ENCODE peak calls at places on chromosomes 3 and 15, in six cellular contexts. Q, X, D, R, L and W are unnamed samples.

GRCh38 chr15:90855139-90855538 is 13.2 kb upstream of the FURIN start:
- DNase-seq in Q (no peak), X (no peak), D (no peak), R (no peak), L (no peak), W (no peak)

GRCh38 chr15:40328176-40328575 is 4.7 kb downstream of the INAFM2 start:
- DNase-seq in Q (no peak), X (no peak), D (no peak), R (no peak), L (no peak), W (no peak)

GRCh38 chr3:63968612-63969350 is 54.5 kb downstream of the PSMD6 start:
- DNase-seq in Q (no peak), X (no peak), D (no peak), R (no peak), L (no peak), W (no peak)

GRCh38 chr15:26048669-26049068 is 185.5 kb upstream of the ATP10A start:
- DNase-seq in Q (no peak), X (no peak), D (no peak), R (no peak), L (no peak), W (no peak)

GRCh38 chr3:193744048-193744821 is 151.2 kb downstream of the OPA1 start:
- DNase-seq in Q (no peak), X (no peak), D (peak), R (peak), L (peak), W (no peak)

GRCh38 chr3:42600958-42601675 is 631 bp downstream of the NKTR start:
- DNase-seq in Q (peak), X (no peak), D (peak), R (no peak), L (peak), W (no peak)

GRCh38 chr15:61047783-61048182 is 181.3 kb downstream of the RORA start:
- DNase-seq in Q (no peak), X (no peak), D (no peak), R (no peak), L (no peak), W (no peak)

GRCh38 chr3:194129581-194130133 is 6.3 kb upstream of the HES1 start:
- DNase-seq in Q (no peak), X (no peak), D (no peak), R (no peak), L (peak), W (no peak)

GRCh38 chr3:150603888-150604319 is 783 bp downstream of the SELENOT start:
- DNase-seq in Q (no peak), X (no peak), D (peak), R (no peak), L (peak), W (no peak)

GRCh38 chr3:4995500-4996053 is 16.3 kb downstream of the BHLHE40 start:
- DNase-seq in Q (no peak), X (peak), D (no peak), R (no peak), L (no peak), W (no peak)

GRCh38 chr3:16332904-16333426 is 68.0 kb downstream of the OXNAD1 start:
- DNase-seq in Q (no peak), X (no peak), D (no peak), R (no peak), L (peak), W (no peak)

GRCh38 chr3:12356175-12356574 is 67.3 kb downstream of the PPARG start:
- DNase-seq in Q (no peak), X (no peak), D (no peak), R (no peak), L (no peak), W (no peak)

GRCh38 chr3:97827741-97828471 is 6.1 kb downstream of the CRYBG3 start:
- DNase-seq in Q (no peak), X (no peak), D (no peak), R (no peak), L (no peak), W (no peak)

GRCh38 chr3:11288786-11289637 is 16.8 kb downstream of the ATG7 start:
- DNase-seq in Q (no peak), X (peak), D (peak), R (peak), L (peak), W (peak)

GRCh38 chr3:14360123-14360881 is 42.1 kb upstream of the SLC6A6 start:
- DNase-seq in Q (no peak), X (no peak), D (no peak), R (no peak), L (peak), W (no peak)

GRCh38 chr3:107775958-107776357 is 253.2 kb downstream of the BBX start:
- DNase-seq in Q (no peak), X (no peak), D (no peak), R (no peak), L (no peak), W (no peak)

GRCh38 chr3:58874795-58875194 is 175.0 kb downstream of the CFAP20DC start:
- DNase-seq in Q (no peak), X (peak), D (no peak), R (peak), L (no peak), W (peak)

GRCh38 chr3:12662593-12663310 is 1.2 kb downstream of the RAF1 start:
- DNase-seq in Q (no peak), X (no peak), D (peak), R (no peak), L (no peak), W (no peak)

GRCh38 chr3:146640955-146641867 is 36.1 kb upstream of the PLSCR5 start:
- DNase-seq in Q (no peak), X (peak), D (peak), R (no peak), L (peak), W (no peak)

GRCh38 chr3:105322570-105323273 is 44.0 kb upstream of the ALCAM start:
- DNase-seq in Q (no peak), X (no peak), D (no peak), R (peak), L (no peak), W (no peak)

GRCh38 chr15:44181410-44181809 is 13.7 kb downstream of the FRMD5 start:
- DNase-seq in Q (no peak), X (no peak), D (no peak), R (no peak), L (no peak), W (no peak)

GRCh38 chr3:133386876-133387275 is 13.0 kb upstream of the BFSP2 start:
- DNase-seq in Q (no peak), X (no peak), D (no peak), R (no peak), L (no peak), W (no peak)
- TF ChIP-seq CTCF in Q (no peak), X (peak), D (no peak), R (peak), L (peak), W (no peak)

DNA sequence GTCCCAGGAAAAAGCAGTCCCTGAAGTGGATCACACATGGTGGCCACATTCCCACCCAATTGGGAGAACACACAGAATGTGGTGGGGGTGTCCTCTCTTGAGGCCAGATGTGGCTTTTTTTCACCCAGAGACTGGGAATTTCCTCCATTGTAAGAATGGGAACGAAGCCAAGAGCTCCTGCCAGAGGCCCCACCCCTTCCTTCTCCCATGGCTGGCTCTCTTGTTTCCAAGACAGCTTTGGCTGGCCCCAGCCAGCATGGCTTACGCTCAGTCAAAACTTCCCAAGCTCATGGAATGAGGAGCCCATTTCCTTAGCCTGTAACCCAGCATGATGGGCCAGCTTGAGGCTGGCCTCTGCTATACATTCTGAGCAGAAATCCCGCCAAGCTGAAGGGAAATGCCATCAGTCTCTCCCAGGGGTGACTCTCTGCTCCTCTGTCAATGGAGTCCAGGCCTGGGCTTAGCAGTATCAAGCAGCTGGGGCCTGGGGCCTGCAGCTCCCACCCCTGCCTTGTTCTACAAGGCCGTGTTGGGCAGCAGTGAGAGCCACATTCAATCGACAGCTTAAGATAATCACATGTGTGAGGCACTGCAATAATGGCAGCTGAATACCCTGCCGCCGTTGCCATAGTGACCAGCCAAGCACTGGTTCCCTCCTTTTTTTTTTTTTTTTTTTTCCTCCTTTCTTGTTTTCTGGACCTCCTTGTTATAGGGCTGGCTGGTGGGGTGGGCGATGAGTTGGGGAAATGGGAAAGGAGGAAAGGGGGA is 142.4 kb downstream of the EPHB1 start:
- DNase-seq in Q (peak), X (no peak), D (no peak), R (no peak), L (no peak), W (no peak)
- TF ChIP-seq SIN3A in Q (peak), X (no peak), D (no peak), R (no peak), L (no peak), W (no peak)

DNA sequence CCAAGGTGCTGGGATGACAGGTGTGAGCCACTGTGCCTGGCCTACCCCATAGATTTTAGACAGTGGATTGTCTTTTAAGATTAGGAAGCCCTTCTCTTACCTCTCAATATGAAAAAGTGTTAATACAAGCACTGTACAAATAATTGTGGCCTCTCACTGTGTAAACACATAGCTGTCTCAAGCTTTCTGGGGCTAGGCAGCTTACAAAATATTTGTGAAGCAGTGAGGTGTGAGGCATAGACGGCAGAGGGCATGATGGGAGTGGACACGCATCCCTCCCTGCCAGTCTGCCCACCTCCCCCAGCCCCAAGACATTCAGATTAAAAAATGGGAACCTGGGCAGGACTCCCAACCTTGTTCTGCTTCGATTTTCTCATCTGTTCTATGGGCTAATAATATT is 34.6 kb downstream of the SQOR start:
- DNase-seq in Q (no peak), X (no peak), D (no peak), R (no peak), L (no peak), W (no peak)
- TF ChIP-seq CTCF in Q (no peak), X (no peak), D (no peak), R (no peak), L (no peak), W (no peak)

DNA sequence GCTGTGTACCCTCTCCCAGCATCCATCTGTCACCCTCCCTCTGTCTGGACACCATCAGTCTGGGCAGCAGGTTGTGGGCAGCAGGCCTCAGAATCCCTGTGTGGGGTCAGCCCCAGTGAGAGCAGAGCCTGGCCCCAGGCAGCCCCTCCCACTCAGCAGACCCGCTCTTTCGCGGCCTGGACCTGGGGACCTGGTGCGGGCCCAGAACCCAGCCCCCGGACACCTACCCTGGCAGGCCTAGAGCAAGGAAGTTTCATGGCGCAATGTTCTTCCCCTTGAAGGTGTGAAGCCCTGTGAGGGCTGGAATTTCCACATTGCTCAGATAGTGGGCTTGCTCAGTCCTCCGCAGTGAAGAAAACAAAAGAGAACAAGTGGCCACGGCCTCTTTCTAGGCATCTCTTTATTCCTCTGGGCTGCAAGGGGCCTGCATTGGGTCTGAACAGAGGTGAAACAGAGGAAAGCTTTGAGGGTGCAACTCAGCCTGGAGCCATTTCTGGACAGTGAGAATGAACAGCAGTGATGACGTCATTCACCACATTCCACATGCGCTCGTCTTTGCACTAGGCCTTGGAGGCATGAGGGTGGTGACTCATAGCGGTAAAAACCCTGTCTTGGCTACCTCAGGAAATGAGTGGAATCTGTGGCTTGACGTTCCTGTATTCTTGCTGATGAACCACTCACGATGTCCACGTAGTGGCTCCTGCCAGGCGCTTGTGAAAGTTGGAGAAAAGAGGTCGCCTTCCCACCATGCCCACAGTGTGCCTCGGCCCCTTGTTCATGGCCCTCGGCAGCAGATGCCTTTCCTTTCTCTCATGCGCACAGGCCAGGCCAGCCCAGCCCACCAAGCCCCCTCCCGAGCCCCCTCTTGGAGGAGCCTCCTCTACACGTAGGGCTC is 66.1 kb downstream of the SLC30A4 start:
- DNase-seq in Q (no peak), X (peak), D (peak), R (peak), L (peak), W (peak)
- TF ChIP-seq SIN3A in Q (no peak), X (no peak), D (no peak), R (no peak), L (no peak), W (no peak)